ENCODE peak calls at places on chromosomes 12 and 14, in five cellular contexts. One of them, this sample, is unnamed.

GRCh38 chr14:30223385-30223785 is 295.7 kb upstream of the PRKD1 start:
- DNase-seq in right atrium auricular region: peak; percentile 75
- DNase-seq in hepatic stellate cell: peak; percentile 17
- DNase-seq in stimulated activated CD4-positive, alpha-beta T cell treated with anti-CD3 and anti-CD28 coated beads, Interleukin-15, amount 100 ng/mL, for 1 hour: no peak
- DNase-seq in fibroblast of mammary gland: peak; percentile 95
- DNase-seq in this sample: peak; percentile 97

GRCh38 chr12:52618216-52618615 is at the start of gene KRT73:
- DNase-seq in stimulated activated CD4-positive, alpha-beta T cell treated with anti-CD3 and anti-CD28 coated beads, Interleukin-15, amount 100 ng/mL, for 1 hour: no peak
- DNase-seq in right atrium auricular region: peak; percentile 40
- DNase-seq in fibroblast of mammary gland: no peak
- DNase-seq in hepatic stellate cell: no peak
- DNase-seq in this sample: no peak

GRCh38 chr14:89266754-89267153 is 150.3 kb downstream of the FOXN3 start:
- DNase-seq in fibroblast of mammary gland: peak; percentile 24
- DNase-seq in hepatic stellate cell: no peak
- DNase-seq in stimulated activated CD4-positive, alpha-beta T cell treated with anti-CD3 and anti-CD28 coated beads, Interleukin-15, amount 100 ng/mL, for 1 hour: no peak
- DNase-seq in right atrium auricular region: no peak
- DNase-seq in this sample: no peak

GRCh38 chr14:99996951-99997571 is 68.2 kb upstream of the EVL start:
- DNase-seq in stimulated activated CD4-positive, alpha-beta T cell treated with anti-CD3 and anti-CD28 coated beads, Interleukin-15, amount 100 ng/mL, for 1 hour: no peak
- DNase-seq in fibroblast of mammary gland: no peak
- DNase-seq in right atrium auricular region: no peak
- DNase-seq in hepatic stellate cell: no peak
- DNase-seq in this sample: peak; percentile 51

GRCh38 chr12:106073179-106073578 is 65.6 kb downstream of the NUAK1 start:
- DNase-seq in hepatic stellate cell: no peak
- DNase-seq in stimulated activated CD4-positive, alpha-beta T cell treated with anti-CD3 and anti-CD28 coated beads, Interleukin-15, amount 100 ng/mL, for 1 hour: no peak
- DNase-seq in right atrium auricular region: no peak
- DNase-seq in fibroblast of mammary gland: no peak
- DNase-seq in this sample: no peak

GRCh38 chr12:27907766-27908165 is 64.8 kb downstream of the PTHLH start:
- DNase-seq in right atrium auricular region: no peak
- DNase-seq in fibroblast of mammary gland: no peak
- DNase-seq in hepatic stellate cell: no peak
- DNase-seq in stimulated activated CD4-positive, alpha-beta T cell treated with anti-CD3 and anti-CD28 coated beads, Interleukin-15, amount 100 ng/mL, for 1 hour: no peak
- DNase-seq in this sample: no peak

GRCh38 chr12:43836455-43836989 is 641 bp downstream of the TMEM117 start:
- DNase-seq in hepatic stellate cell: peak; percentile 11
- DNase-seq in right atrium auricular region: no peak
- DNase-seq in stimulated activated CD4-positive, alpha-beta T cell treated with anti-CD3 and anti-CD28 coated beads, Interleukin-15, amount 100 ng/mL, for 1 hour: no peak
- DNase-seq in fibroblast of mammary gland: peak; percentile 35
- DNase-seq in this sample: peak; percentile 23

GRCh38 chr12:80861636-80862378 is 75.9 kb downstream of the LIN7A start:
- DNase-seq in fibroblast of mammary gland: peak; percentile 79
- DNase-seq in right atrium auricular region: no peak
- DNase-seq in stimulated activated CD4-positive, alpha-beta T cell treated with anti-CD3 and anti-CD28 coated beads, Interleukin-15, amount 100 ng/mL, for 1 hour: no peak
- DNase-seq in hepatic stellate cell: no peak
- DNase-seq in this sample: peak; percentile 38

GRCh38 chr12:47184229-47184628 is 104.5 kb upstream of the AMIGO2 start:
- DNase-seq in stimulated activated CD4-positive, alpha-beta T cell treated with anti-CD3 and anti-CD28 coated beads, Interleukin-15, amount 100 ng/mL, for 1 hour: no peak
- DNase-seq in right atrium auricular region: no peak
- DNase-seq in fibroblast of mammary gland: no peak
- DNase-seq in hepatic stellate cell: no peak
- DNase-seq in this sample: peak; percentile 9

GRCh38 chr14:99231850-99232401 is 40.1 kb downstream of the BCL11B start:
- DNase-seq in hepatic stellate cell: no peak
- DNase-seq in right atrium auricular region: no peak
- DNase-seq in stimulated activated CD4-positive, alpha-beta T cell treated with anti-CD3 and anti-CD28 coated beads, Interleukin-15, amount 100 ng/mL, for 1 hour: no peak
- DNase-seq in fibroblast of mammary gland: no peak
- DNase-seq in this sample: no peak

GRCh38 chr14:31990959-31991541 is 86.1 kb upstream of the ARHGAP5 start:
- DNase-seq in fibroblast of mammary gland: peak; percentile 70
- DNase-seq in stimulated activated CD4-positive, alpha-beta T cell treated with anti-CD3 and anti-CD28 coated beads, Interleukin-15, amount 100 ng/mL, for 1 hour: no peak
- DNase-seq in hepatic stellate cell: no peak
- DNase-seq in right atrium auricular region: no peak
- DNase-seq in this sample: no peak

GRCh38 chr12:87116778-87117177 is 860.6 kb upstream of the MGAT4C start:
- DNase-seq in stimulated activated CD4-positive, alpha-beta T cell treated with anti-CD3 and anti-CD28 coated beads, Interleukin-15, amount 100 ng/mL, for 1 hour: no peak
- DNase-seq in hepatic stellate cell: no peak
- DNase-seq in fibroblast of mammary gland: no peak
- DNase-seq in right atrium auricular region: no peak
- DNase-seq in this sample: no peak

GRCh38 chr12:9365296-9365695 is 157.1 kb upstream of the PZP start:
- DNase-seq in stimulated activated CD4-positive, alpha-beta T cell treated with anti-CD3 and anti-CD28 coated beads, Interleukin-15, amount 100 ng/mL, for 1 hour: no peak
- DNase-seq in hepatic stellate cell: no peak
- DNase-seq in right atrium auricular region: no peak
- DNase-seq in fibroblast of mammary gland: peak; percentile 60
- DNase-seq in this sample: no peak

GRCh38 chr14:68913516-68913915 is 65.6 kb downstream of the ACTN1 start:
- DNase-seq in stimulated activated CD4-positive, alpha-beta T cell treated with anti-CD3 and anti-CD28 coated beads, Interleukin-15, amount 100 ng/mL, for 1 hour: no peak
- DNase-seq in fibroblast of mammary gland: no peak
- DNase-seq in hepatic stellate cell: no peak
- DNase-seq in right atrium auricular region: no peak
- DNase-seq in this sample: no peak

GRCh38 chr12:58313091-58313855 is 371.9 kb downstream of the ATP23 start:
- DNase-seq in fibroblast of mammary gland: peak; percentile 90
- DNase-seq in hepatic stellate cell: peak; percentile 40
- DNase-seq in stimulated activated CD4-positive, alpha-beta T cell treated with anti-CD3 and anti-CD28 coated beads, Interleukin-15, amount 100 ng/mL, for 1 hour: no peak
- DNase-seq in right atrium auricular region: no peak
- DNase-seq in this sample: peak; percentile 30

GRCh38 chr12:121789800-121790748 is 3.4 kb downstream of the RHOF start:
- DNase-seq in hepatic stellate cell: no peak
- DNase-seq in stimulated activated CD4-positive, alpha-beta T cell treated with anti-CD3 and anti-CD28 coated beads, Interleukin-15, amount 100 ng/mL, for 1 hour: peak; percentile 88
- DNase-seq in fibroblast of mammary gland: no peak
- DNase-seq in right atrium auricular region: no peak
- DNase-seq in this sample: peak; percentile 47

GRCh38 chr12:10365716-10366433 is 24.0 kb downstream of the KLRK1 start:
- DNase-seq in fibroblast of mammary gland: no peak
- DNase-seq in right atrium auricular region: no peak
- DNase-seq in stimulated activated CD4-positive, alpha-beta T cell treated with anti-CD3 and anti-CD28 coated beads, Interleukin-15, amount 100 ng/mL, for 1 hour: no peak
- DNase-seq in hepatic stellate cell: no peak
- DNase-seq in this sample: no peak

GRCh38 chr12:52518574-52519469 is 1.4 kb downstream of the KRT5 start:
- DNase-seq in stimulated activated CD4-positive, alpha-beta T cell treated with anti-CD3 and anti-CD28 coated beads, Interleukin-15, amount 100 ng/mL, for 1 hour: no peak
- DNase-seq in fibroblast of mammary gland: no peak
- DNase-seq in hepatic stellate cell: no peak
- DNase-seq in right atrium auricular region: peak; percentile 50
- DNase-seq in this sample: peak; percentile 18

GRCh38 chr14:87966816-87967215 is 26.2 kb downstream of the GALC start:
- DNase-seq in right atrium auricular region: no peak
- DNase-seq in stimulated activated CD4-positive, alpha-beta T cell treated with anti-CD3 and anti-CD28 coated beads, Interleukin-15, amount 100 ng/mL, for 1 hour: no peak
- DNase-seq in fibroblast of mammary gland: peak; percentile 31
- DNase-seq in hepatic stellate cell: no peak
- DNase-seq in this sample: peak; percentile 79

GRCh38 chr12:107131832-107132616 is 38.7 kb upstream of the CRY1 start:
- DNase-seq in hepatic stellate cell: peak; percentile 45
- DNase-seq in right atrium auricular region: no peak
- DNase-seq in fibroblast of mammary gland: peak; percentile 64
- DNase-seq in stimulated activated CD4-positive, alpha-beta T cell treated with anti-CD3 and anti-CD28 coated beads, Interleukin-15, amount 100 ng/mL, for 1 hour: no peak
- DNase-seq in this sample: peak; percentile 72

GRCh38 chr14:100532154-100532915 is 54.9 kb downstream of the BEGAIN start:
- DNase-seq in hepatic stellate cell: no peak
- DNase-seq in fibroblast of mammary gland: no peak
- DNase-seq in right atrium auricular region: no peak
- DNase-seq in stimulated activated CD4-positive, alpha-beta T cell treated with anti-CD3 and anti-CD28 coated beads, Interleukin-15, amount 100 ng/mL, for 1 hour: no peak
- DNase-seq in this sample: no peak

GRCh38 chr12:56221757-56222530 is at the start of gene RNF41:
- DNase-seq in fibroblast of mammary gland: peak; percentile 96
- DNase-seq in hepatic stellate cell: peak; percentile 98
- DNase-seq in stimulated activated CD4-positive, alpha-beta T cell treated with anti-CD3 and anti-CD28 coated beads, Interleukin-15, amount 100 ng/mL, for 1 hour: peak; percentile 85
- DNase-seq in right atrium auricular region: peak; percentile 98
- DNase-seq in this sample: peak; percentile 97

GRCh38 chr12:93200291-93200917 is 177.3 kb upstream of the NUDT4 start:
- DNase-seq in fibroblast of mammary gland: peak; percentile 30
- DNase-seq in right atrium auricular region: no peak
- DNase-seq in stimulated activated CD4-positive, alpha-beta T cell treated with anti-CD3 and anti-CD28 coated beads, Interleukin-15, amount 100 ng/mL, for 1 hour: no peak
- DNase-seq in hepatic stellate cell: no peak
- DNase-seq in this sample: no peak

GRCh38 chr14:20873370-20874177 is 17.6 kb upstream of the RNASE3 start:
- DNase-seq in hepatic stellate cell: peak; percentile 38
- DNase-seq in fibroblast of mammary gland: peak; percentile 77
- DNase-seq in stimulated activated CD4-positive, alpha-beta T cell treated with anti-CD3 and anti-CD28 coated beads, Interleukin-15, amount 100 ng/mL, for 1 hour: peak; percentile 67
- DNase-seq in right atrium auricular region: peak; percentile 93
- DNase-seq in this sample: peak; percentile 63

GRCh38 chr12:58310828-58311273 is 369.5 kb downstream of the ATP23 start:
- DNase-seq in right atrium auricular region: no peak
- DNase-seq in hepatic stellate cell: peak; percentile 51
- DNase-seq in fibroblast of mammary gland: peak; percentile 99
- DNase-seq in stimulated activated CD4-positive, alpha-beta T cell treated with anti-CD3 and anti-CD28 coated beads, Interleukin-15, amount 100 ng/mL, for 1 hour: no peak
- DNase-seq in this sample: peak; percentile 93

GRCh38 chr14:80434574-80435321 is 223.4 kb upstream of the DIO2 start:
- DNase-seq in hepatic stellate cell: no peak
- DNase-seq in fibroblast of mammary gland: peak; percentile 17
- DNase-seq in right atrium auricular region: no peak
- DNase-seq in stimulated activated CD4-positive, alpha-beta T cell treated with anti-CD3 and anti-CD28 coated beads, Interleukin-15, amount 100 ng/mL, for 1 hour: no peak
- DNase-seq in this sample: peak; percentile 70

GRCh38 chr14:56590535-56590951 is 10.9 kb downstream of the TMEM260 start:
- DNase-seq in fibroblast of mammary gland: no peak
- DNase-seq in hepatic stellate cell: no peak
- DNase-seq in stimulated activated CD4-positive, alpha-beta T cell treated with anti-CD3 and anti-CD28 coated beads, Interleukin-15, amount 100 ng/mL, for 1 hour: no peak
- DNase-seq in right atrium auricular region: no peak
- DNase-seq in this sample: no peak

GRCh38 chr12:13099066-13099909 is 4.2 kb downstream of the GSG1 start:
- DNase-seq in fibroblast of mammary gland: no peak
- DNase-seq in hepatic stellate cell: no peak
- DNase-seq in right atrium auricular region: no peak
- DNase-seq in stimulated activated CD4-positive, alpha-beta T cell treated with anti-CD3 and anti-CD28 coated beads, Interleukin-15, amount 100 ng/mL, for 1 hour: no peak
- DNase-seq in this sample: no peak

GRCh38 chr14:104146651-104147345 is 8.4 kb downstream of the KIF26A start:
- DNase-seq in stimulated activated CD4-positive, alpha-beta T cell treated with anti-CD3 and anti-CD28 coated beads, Interleukin-15, amount 100 ng/mL, for 1 hour: no peak
- DNase-seq in hepatic stellate cell: no peak
- DNase-seq in right atrium auricular region: no peak
- DNase-seq in fibroblast of mammary gland: no peak
- DNase-seq in this sample: no peak

GRCh38 chr14:68557648-68558047 is 235.2 kb downstream of the ZFP36L1 start:
- DNase-seq in stimulated activated CD4-positive, alpha-beta T cell treated with anti-CD3 and anti-CD28 coated beads, Interleukin-15, amount 100 ng/mL, for 1 hour: no peak
- DNase-seq in right atrium auricular region: no peak
- DNase-seq in hepatic stellate cell: no peak
- DNase-seq in fibroblast of mammary gland: no peak
- DNase-seq in this sample: no peak

GRCh38 chr14:90820958-90821357 is 4.7 kb upstream of the TTC7B start:
- DNase-seq in right atrium auricular region: no peak
- DNase-seq in stimulated activated CD4-positive, alpha-beta T cell treated with anti-CD3 and anti-CD28 coated beads, Interleukin-15, amount 100 ng/mL, for 1 hour: peak; percentile 59
- DNase-seq in hepatic stellate cell: no peak
- DNase-seq in fibroblast of mammary gland: peak; percentile 55
- DNase-seq in this sample: peak; percentile 77

GRCh38 chr12:77064891-77065360 is 443 bp downstream of the E2F7 start:
- DNase-seq in hepatic stellate cell: peak; percentile 27
- DNase-seq in stimulated activated CD4-positive, alpha-beta T cell treated with anti-CD3 and anti-CD28 coated beads, Interleukin-15, amount 100 ng/mL, for 1 hour: peak; percentile 3
- DNase-seq in fibroblast of mammary gland: no peak
- DNase-seq in right atrium auricular region: no peak
- DNase-seq in this sample: peak; percentile 46

GRCh38 chr12:22855456-22855855 is 230.5 kb downstream of the ETNK1 start:
- DNase-seq in stimulated activated CD4-positive, alpha-beta T cell treated with anti-CD3 and anti-CD28 coated beads, Interleukin-15, amount 100 ng/mL, for 1 hour: no peak
- DNase-seq in fibroblast of mammary gland: no peak
- DNase-seq in right atrium auricular region: no peak
- DNase-seq in hepatic stellate cell: no peak
- DNase-seq in this sample: no peak

GRCh38 chr12:96212456-96213375 is 18.5 kb downstream of the ELK3 start:
- DNase-seq in hepatic stellate cell: no peak
- DNase-seq in right atrium auricular region: peak; percentile 49
- DNase-seq in stimulated activated CD4-positive, alpha-beta T cell treated with anti-CD3 and anti-CD28 coated beads, Interleukin-15, amount 100 ng/mL, for 1 hour: no peak
- DNase-seq in fibroblast of mammary gland: no peak
- DNase-seq in this sample: no peak